ENCODE peak calls at places on chromosomes 11 and 22, in ten cellular contexts. One of them, this sample, is unnamed.
A peak's percentile ranks its signal among the peaks of the same experiment; 100 is the strongest.

GRCh38 chr11:128474036-128474874 is 113.1 kb downstream of the ETS1 start:
- DNase-seq in neuronal stem cell: no peak
- DNase-seq in occipital lobe: no peak
- DNase-seq in H54: no peak
- DNase-seq in MCF 10A: no peak
- DNase-seq in activated CD8-positive, alpha-beta memory T cell treated with anti-CD3 and anti-CD28 coated beads for 1 hour: no peak
- DNase-seq in amygdala: no peak
- DNase-seq in fibroblast of the aortic adventitia: no peak
- DNase-seq in nucleus accumbens: no peak
- DNase-seq in mammary epithelial cell: no peak
- DNase-seq in this sample: no peak

GRCh38 chr22:20013382-20013871 is 3.2 kb downstream of the ARVCF start:
- DNase-seq in neuronal stem cell: peak; percentile 60
- DNase-seq in occipital lobe: peak; percentile 21
- DNase-seq in H54: no peak
- DNase-seq in MCF 10A: no peak
- DNase-seq in activated CD8-positive, alpha-beta memory T cell treated with anti-CD3 and anti-CD28 coated beads for 1 hour: peak; percentile 27
- DNase-seq in amygdala: peak; percentile 45
- DNase-seq in fibroblast of the aortic adventitia: peak; percentile 55
- DNase-seq in nucleus accumbens: peak; percentile 46
- DNase-seq in mammary epithelial cell: no peak
- DNase-seq in this sample: peak; percentile 84

GRCh38 chr11:34601085-34601444 is 19.8 kb upstream of the EHF start:
- DNase-seq in neuronal stem cell: no peak
- DNase-seq in occipital lobe: no peak
- DNase-seq in H54: no peak
- DNase-seq in MCF 10A: no peak
- DNase-seq in activated CD8-positive, alpha-beta memory T cell treated with anti-CD3 and anti-CD28 coated beads for 1 hour: no peak
- DNase-seq in amygdala: no peak
- DNase-seq in fibroblast of the aortic adventitia: peak; percentile 44
- DNase-seq in nucleus accumbens: no peak
- DNase-seq in mammary epithelial cell: no peak
- DNase-seq in this sample: no peak

GRCh38 chr11:125418396-125418795 is 77.7 kb downstream of the FEZ1 start:
- DNase-seq in neuronal stem cell: no peak
- DNase-seq in occipital lobe: no peak
- DNase-seq in H54: no peak
- DNase-seq in MCF 10A: no peak
- DNase-seq in activated CD8-positive, alpha-beta memory T cell treated with anti-CD3 and anti-CD28 coated beads for 1 hour: no peak
- DNase-seq in amygdala: no peak
- DNase-seq in fibroblast of the aortic adventitia: no peak
- DNase-seq in nucleus accumbens: no peak
- DNase-seq in mammary epithelial cell: no peak
- DNase-seq in this sample: no peak

GRCh38 chr11:75475767-75476650 is 43.0 kb upstream of the KLHL35 start:
- DNase-seq in neuronal stem cell: no peak
- DNase-seq in occipital lobe: no peak
- DNase-seq in H54: no peak
- DNase-seq in MCF 10A: peak; percentile 68
- DNase-seq in activated CD8-positive, alpha-beta memory T cell treated with anti-CD3 and anti-CD28 coated beads for 1 hour: no peak
- DNase-seq in amygdala: no peak
- DNase-seq in fibroblast of the aortic adventitia: peak; percentile 61
- DNase-seq in nucleus accumbens: no peak
- DNase-seq in mammary epithelial cell: peak; percentile 30
- DNase-seq in this sample: no peak

GRCh38 chr22:23856721-23857605 is 712 bp upstream of the SLC2A11 start:
- DNase-seq in neuronal stem cell: peak; percentile 49
- DNase-seq in occipital lobe: peak; percentile 42
- DNase-seq in H54: no peak
- DNase-seq in MCF 10A: no peak
- DNase-seq in activated CD8-positive, alpha-beta memory T cell treated with anti-CD3 and anti-CD28 coated beads for 1 hour: no peak
- DNase-seq in amygdala: peak; percentile 70
- DNase-seq in fibroblast of the aortic adventitia: peak; percentile 56
- DNase-seq in nucleus accumbens: peak; percentile 74
- DNase-seq in mammary epithelial cell: peak; percentile 41
- DNase-seq in this sample: peak; percentile 89

GRCh38 chr11:1291295-1292017 is 18.0 kb downstream of the TOLLIP start:
- DNase-seq in neuronal stem cell: no peak
- DNase-seq in occipital lobe: no peak
- DNase-seq in H54: no peak
- DNase-seq in MCF 10A: no peak
- DNase-seq in activated CD8-positive, alpha-beta memory T cell treated with anti-CD3 and anti-CD28 coated beads for 1 hour: no peak
- DNase-seq in amygdala: no peak
- DNase-seq in fibroblast of the aortic adventitia: no peak
- DNase-seq in nucleus accumbens: no peak
- DNase-seq in mammary epithelial cell: no peak
- DNase-seq in this sample: no peak

GRCh38 chr11:79461144-79461543 is 20.3 kb upstream of the TENM4 start:
- DNase-seq in neuronal stem cell: peak; percentile 21
- DNase-seq in occipital lobe: no peak
- DNase-seq in H54: peak; percentile 25
- DNase-seq in MCF 10A: peak; percentile 63
- DNase-seq in activated CD8-positive, alpha-beta memory T cell treated with anti-CD3 and anti-CD28 coated beads for 1 hour: no peak
- DNase-seq in amygdala: no peak
- DNase-seq in fibroblast of the aortic adventitia: peak; percentile 66
- DNase-seq in nucleus accumbens: peak; percentile 6
- DNase-seq in mammary epithelial cell: peak; percentile 54
- DNase-seq in this sample: peak; percentile 81

GRCh38 chr11:65842144-65842543 is 8.4 kb downstream of the SNX32 start:
- DNase-seq in neuronal stem cell: no peak
- DNase-seq in occipital lobe: no peak
- DNase-seq in H54: no peak
- DNase-seq in MCF 10A: no peak
- DNase-seq in activated CD8-positive, alpha-beta memory T cell treated with anti-CD3 and anti-CD28 coated beads for 1 hour: no peak
- DNase-seq in amygdala: no peak
- DNase-seq in fibroblast of the aortic adventitia: no peak
- DNase-seq in nucleus accumbens: no peak
- DNase-seq in mammary epithelial cell: no peak
- DNase-seq in this sample: no peak

GRCh38 chr11:33704240-33705002 is 3.8 kb upstream of the C11orf91 start:
- DNase-seq in neuronal stem cell: no peak
- DNase-seq in occipital lobe: peak; percentile 14
- DNase-seq in H54: no peak
- DNase-seq in MCF 10A: no peak
- DNase-seq in activated CD8-positive, alpha-beta memory T cell treated with anti-CD3 and anti-CD28 coated beads for 1 hour: no peak
- DNase-seq in amygdala: no peak
- DNase-seq in fibroblast of the aortic adventitia: no peak
- DNase-seq in nucleus accumbens: peak; percentile 31
- DNase-seq in mammary epithelial cell: no peak
- DNase-seq in this sample: no peak

GRCh38 chr22:23302171-23303002 is 122.1 kb downstream of the BCR start:
- DNase-seq in neuronal stem cell: no peak
- DNase-seq in occipital lobe: no peak
- DNase-seq in H54: no peak
- DNase-seq in MCF 10A: no peak
- DNase-seq in activated CD8-positive, alpha-beta memory T cell treated with anti-CD3 and anti-CD28 coated beads for 1 hour: no peak
- DNase-seq in amygdala: no peak
- DNase-seq in fibroblast of the aortic adventitia: no peak
- DNase-seq in nucleus accumbens: no peak
- DNase-seq in mammary epithelial cell: no peak
- DNase-seq in this sample: peak; percentile 54

GRCh38 chr22:38953091-38953490 is 4.3 kb upstream of the APOBEC3A start:
- DNase-seq in neuronal stem cell: no peak
- DNase-seq in occipital lobe: no peak
- DNase-seq in H54: no peak
- DNase-seq in MCF 10A: no peak
- DNase-seq in activated CD8-positive, alpha-beta memory T cell treated with anti-CD3 and anti-CD28 coated beads for 1 hour: no peak
- DNase-seq in amygdala: no peak
- DNase-seq in fibroblast of the aortic adventitia: no peak
- DNase-seq in nucleus accumbens: no peak
- DNase-seq in mammary epithelial cell: no peak
- DNase-seq in this sample: no peak

GRCh38 chr11:125968363-125968762 is 22.5 kb downstream of the VSIG10L2 start:
- DNase-seq in neuronal stem cell: no peak
- DNase-seq in occipital lobe: no peak
- DNase-seq in H54: no peak
- DNase-seq in MCF 10A: peak; percentile 24
- DNase-seq in activated CD8-positive, alpha-beta memory T cell treated with anti-CD3 and anti-CD28 coated beads for 1 hour: no peak
- DNase-seq in amygdala: no peak
- DNase-seq in fibroblast of the aortic adventitia: no peak
- DNase-seq in nucleus accumbens: no peak
- DNase-seq in mammary epithelial cell: peak; percentile 89
- DNase-seq in this sample: no peak

GRCh38 chr22:44091021-44091721 is 67.1 kb downstream of the PARVB start:
- DNase-seq in neuronal stem cell: no peak
- DNase-seq in occipital lobe: peak; percentile 35
- DNase-seq in H54: no peak
- DNase-seq in MCF 10A: peak; percentile 17
- DNase-seq in activated CD8-positive, alpha-beta memory T cell treated with anti-CD3 and anti-CD28 coated beads for 1 hour: no peak
- DNase-seq in amygdala: no peak
- DNase-seq in fibroblast of the aortic adventitia: peak; percentile 18
- DNase-seq in nucleus accumbens: peak; percentile 38
- DNase-seq in mammary epithelial cell: no peak
- DNase-seq in this sample: peak; percentile 42

GRCh38 chr11:16945671-16946469 is 68.3 kb downstream of the PLEKHA7 start:
- DNase-seq in neuronal stem cell: peak; percentile 35
- DNase-seq in occipital lobe: peak; percentile 7
- DNase-seq in H54: peak; percentile 64
- DNase-seq in MCF 10A: peak; percentile 76
- DNase-seq in activated CD8-positive, alpha-beta memory T cell treated with anti-CD3 and anti-CD28 coated beads for 1 hour: no peak
- DNase-seq in amygdala: peak; percentile 33
- DNase-seq in fibroblast of the aortic adventitia: peak; percentile 31
- DNase-seq in nucleus accumbens: peak; percentile 81
- DNase-seq in mammary epithelial cell: peak; percentile 65
- DNase-seq in this sample: peak; percentile 90

GRCh38 chr11:17443423-17443822 is 33.2 kb downstream of the ABCC8 start:
- DNase-seq in neuronal stem cell: no peak
- DNase-seq in occipital lobe: no peak
- DNase-seq in H54: no peak
- DNase-seq in MCF 10A: no peak
- DNase-seq in activated CD8-positive, alpha-beta memory T cell treated with anti-CD3 and anti-CD28 coated beads for 1 hour: no peak
- DNase-seq in amygdala: no peak
- DNase-seq in fibroblast of the aortic adventitia: no peak
- DNase-seq in nucleus accumbens: no peak
- DNase-seq in mammary epithelial cell: no peak
- DNase-seq in this sample: no peak

GRCh38 chr11:61654397-61654829 is 25.8 kb upstream of the DAGLA start:
- DNase-seq in neuronal stem cell: no peak
- DNase-seq in occipital lobe: no peak
- DNase-seq in H54: no peak
- DNase-seq in MCF 10A: no peak
- DNase-seq in activated CD8-positive, alpha-beta memory T cell treated with anti-CD3 and anti-CD28 coated beads for 1 hour: no peak
- DNase-seq in amygdala: no peak
- DNase-seq in fibroblast of the aortic adventitia: no peak
- DNase-seq in nucleus accumbens: no peak
- DNase-seq in mammary epithelial cell: no peak
- DNase-seq in this sample: no peak

GRCh38 chr11:36492724-36493304 is 17.3 kb downstream of the TRAF6 start:
- DNase-seq in neuronal stem cell: peak; percentile 48
- DNase-seq in occipital lobe: no peak
- DNase-seq in H54: no peak
- DNase-seq in MCF 10A: peak; percentile 61
- DNase-seq in activated CD8-positive, alpha-beta memory T cell treated with anti-CD3 and anti-CD28 coated beads for 1 hour: no peak
- DNase-seq in amygdala: no peak
- DNase-seq in fibroblast of the aortic adventitia: peak; percentile 75
- DNase-seq in nucleus accumbens: no peak
- DNase-seq in mammary epithelial cell: peak; percentile 26
- DNase-seq in this sample: peak; percentile 69

GRCh38 chr11:69183613-69184012 is 27.9 kb downstream of the SMIM38 start:
- DNase-seq in neuronal stem cell: no peak
- DNase-seq in occipital lobe: no peak
- DNase-seq in H54: no peak
- DNase-seq in MCF 10A: no peak
- DNase-seq in activated CD8-positive, alpha-beta memory T cell treated with anti-CD3 and anti-CD28 coated beads for 1 hour: no peak
- DNase-seq in amygdala: no peak
- DNase-seq in fibroblast of the aortic adventitia: no peak
- DNase-seq in nucleus accumbens: no peak
- DNase-seq in mammary epithelial cell: no peak
- DNase-seq in this sample: no peak

GRCh38 chr11:115222218-115222862 is 281.9 kb downstream of the CADM1 start:
- DNase-seq in neuronal stem cell: no peak
- DNase-seq in occipital lobe: no peak
- DNase-seq in H54: no peak
- DNase-seq in MCF 10A: peak; percentile 96
- DNase-seq in activated CD8-positive, alpha-beta memory T cell treated with anti-CD3 and anti-CD28 coated beads for 1 hour: no peak
- DNase-seq in amygdala: no peak
- DNase-seq in fibroblast of the aortic adventitia: no peak
- DNase-seq in nucleus accumbens: no peak
- DNase-seq in mammary epithelial cell: peak; percentile 87
- DNase-seq in this sample: peak; percentile 87

This sample was measured in astrocyte of the hippocampus.